ENCODE peak calls at places on chromosomes 7 and 10, in eight cellular contexts. J is AG04450, A is GM20000, S is left ventricle myocardium inferior, N is mesothelial cell of epicardium, V is thyroid gland, K is MM.1S, L is astrocyte of the spinal cord. P is an unnamed sample.

GRCh38 chr7:15652776-15653290 is 33.6 kb downstream of the MEOX2 start:
- DNase-seq in L (no peak), K (no peak), S (no peak), N (no peak), J (no peak), V (no peak), A (no peak), P (no peak)

GRCh38 chr7:115087437-115087836 is 165.5 kb downstream of the MDFIC start:
- DNase-seq in L (peak; percentile 85), V (peak; percentile 38), A (no peak), S (no peak), J (peak; percentile 75), K (no peak), N (no peak), P (no peak)

GRCh38 chr7:92614586-92615237 is 24.5 kb upstream of the FAM133B start:
- DNase-seq in L (no peak), A (no peak), J (no peak), S (peak; percentile 18), N (no peak), K (no peak), V (peak; percentile 7), P (no peak)

GRCh38 chr7:84508569-84508968 is 314.0 kb upstream of the SEMA3A start:
- DNase-seq in N (no peak), V (no peak), S (no peak), J (no peak), A (no peak), K (no peak), L (no peak), P (no peak)

GRCh38 chr7:103316378-103316941 is 19.2 kb downstream of the PMPCB start:
- DNase-seq in K (no peak), V (no peak), N (no peak), A (no peak), S (no peak), L (no peak), J (no peak), P (no peak)

GRCh38 chr10:78319371-78319770 is 285.7 kb downstream of the RPS24 start:
- DNase-seq in A (no peak), V (no peak), J (no peak), L (no peak), S (no peak), K (no peak), N (no peak), P (no peak)

GRCh38 chr10:59625842-59626522 is 83.7 kb downstream of the SLC16A9 start:
- DNase-seq in N (no peak), K (peak; percentile 76), J (peak; percentile 58), L (peak; percentile 67), S (no peak), A (peak; percentile 55), V (peak; percentile 28), P (peak; percentile 71)

GRCh38 chr10:97843296-97843671 is 6.4 kb upstream of the GOLGA7B start:
- DNase-seq in K (no peak), S (no peak), L (no peak), V (no peak), N (no peak), A (no peak), J (no peak), P (no peak)

GRCh38 chr7:138228764-138229163 is 152.5 kb downstream of the AKR1D1 start:
- DNase-seq in A (no peak), S (no peak), N (no peak), J (no peak), L (no peak), V (no peak), K (no peak), P (no peak)

GRCh38 chr7:36806897-36807296 is 82.6 kb upstream of the AOAH start:
- DNase-seq in J (no peak), A (no peak), K (no peak), S (no peak), N (no peak), L (no peak), V (no peak), P (no peak)

GRCh38 chr10:117374506-117375359 is 507 bp downstream of the PDZD8 start:
- DNase-seq in A (peak; percentile 51), S (peak; percentile 55), J (no peak), K (peak; percentile 45), N (no peak), V (peak; percentile 36), L (peak; percentile 44), P (peak; percentile 68)

GRCh38 chr7:127151379-127151778 is 101.4 kb downstream of the GRM8 start:
- DNase-seq in V (no peak), A (no peak), N (no peak), L (no peak), K (no peak), S (no peak), J (no peak), P (no peak)

GRCh38 chr7:131501422-131501821 is 55.0 kb downstream of the PODXL start:
- DNase-seq in N (no peak), L (peak; percentile 83), V (no peak), K (peak; percentile 92), A (peak; percentile 44), J (peak; percentile 65), S (no peak), P (no peak)

GRCh38 chr10:23980054-23980453 is 228.9 kb upstream of the KIAA1217 start:
- DNase-seq in L (no peak), J (no peak), S (no peak), N (no peak), K (no peak), V (peak; percentile 59), A (no peak), P (no peak)

GRCh38 chr7:19144661-19145428 is at the start of gene FERD3L:
- DNase-seq in V (no peak), N (no peak), S (no peak), K (no peak), L (no peak), J (no peak), A (no peak), P (no peak)

GRCh38 chr10:109726473-109726872 is 196.8 kb downstream of the XPNPEP1 start:
- DNase-seq in J (no peak), L (no peak), N (peak; percentile 31), K (no peak), S (no peak), A (no peak), V (no peak), P (no peak)

GRCh38 chr7:143988986-143989745 is 11.0 kb upstream of the OR6B1 start:
- DNase-seq in J (no peak), A (no peak), K (no peak), L (peak; percentile 47), S (no peak), V (peak; percentile 37), N (no peak), P (no peak)

GRCh38 chr7:28168393-28169158 is 12.0 kb downstream of the JAZF1 start:
- DNase-seq in A (no peak), N (no peak), V (peak; percentile 44), L (no peak), K (no peak), J (no peak), S (no peak), P (no peak)

GRCh38 chr7:77570330-77571011 is 33.4 kb downstream of the PTPN12 start:
- DNase-seq in N (no peak), L (peak; percentile 74), A (no peak), J (peak; percentile 2), S (no peak), K (peak; percentile 16), V (no peak), P (no peak)

DNA sequence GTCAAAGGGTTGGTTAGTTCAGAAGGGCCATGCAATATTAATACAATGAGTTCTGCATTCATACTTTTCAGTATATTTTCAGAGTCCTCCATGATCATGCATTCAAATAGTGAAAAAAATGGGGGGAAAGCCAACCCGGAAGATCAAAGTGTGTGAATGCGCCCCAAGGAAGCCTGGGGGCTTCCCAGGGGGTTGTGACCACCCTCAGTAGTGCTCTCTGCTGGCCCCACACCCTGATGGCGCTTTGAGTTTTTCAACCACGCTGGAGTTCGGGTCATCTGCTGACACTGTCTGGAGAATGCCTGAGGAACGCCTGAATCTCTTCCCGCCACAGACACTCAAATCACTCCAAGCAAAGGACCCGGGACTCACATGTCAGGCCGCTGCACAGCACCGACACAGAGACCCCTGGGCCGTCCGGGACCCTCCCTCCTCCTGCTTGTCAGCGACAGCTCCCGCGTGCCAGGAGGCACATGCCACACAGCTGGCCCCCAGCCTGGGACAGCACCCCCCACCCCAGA is 1.0 kb downstream of the TNS3 start:
- DNase-seq in J (no peak), K (peak; percentile 37), N (no peak), A (no peak), V (peak; percentile 50), S (no peak), L (no peak), P (no peak)
- TF ChIP-seq CTCF in J (no peak), K (peak; percentile 26), N (no peak), A (no peak), V (no peak), S (no peak), L (peak; percentile 31), P (no peak)

DNA sequence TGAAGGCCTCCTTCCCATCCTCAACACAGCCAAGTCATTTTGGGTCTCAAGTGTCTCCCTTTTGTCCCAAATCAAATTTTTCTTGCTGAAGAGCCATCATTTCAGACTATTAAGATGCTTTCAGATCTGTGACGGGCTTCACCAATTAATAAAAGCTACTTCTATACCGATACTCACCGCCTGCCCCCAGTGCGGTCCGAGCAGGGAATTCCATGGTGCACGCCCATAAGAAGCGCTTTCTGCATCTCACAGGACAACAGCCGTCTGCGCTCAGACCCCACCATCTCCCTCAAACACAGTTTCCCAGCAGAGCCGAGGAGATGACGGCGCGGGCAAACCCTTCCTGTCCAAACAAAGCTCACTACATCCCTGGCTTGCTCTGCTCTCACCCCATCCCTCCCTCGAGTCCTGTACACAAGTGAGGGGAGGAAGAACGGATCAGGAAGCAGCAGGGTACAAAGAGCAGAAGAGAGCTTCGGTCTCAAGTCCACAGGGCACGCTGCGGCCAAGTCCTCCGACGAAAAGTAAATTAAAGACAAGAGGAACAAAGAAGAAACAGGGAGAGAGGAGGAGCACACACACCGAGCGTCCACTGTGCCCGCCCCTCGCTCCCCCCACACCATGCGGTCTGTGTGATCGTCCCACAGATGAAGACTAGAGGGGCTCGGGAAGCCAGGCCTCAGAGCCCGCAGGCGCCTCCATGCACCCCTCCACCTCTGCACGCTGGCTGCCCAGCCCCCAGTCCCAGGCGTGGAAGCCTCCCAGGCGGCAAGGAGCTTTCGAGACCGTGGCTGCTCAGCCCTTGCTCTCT is 122.0 kb downstream of the MAD1L1 start:
- DNase-seq in K (no peak), A (no peak), N (no peak), V (no peak), L (peak; percentile 44), S (no peak), J (no peak), P (no peak)
- TF ChIP-seq CTCF in K (no peak), A (no peak), N (no peak), V (no peak), L (no peak), S (no peak), J (no peak), P (no peak)

GRCh38 chr10:3193751-3194150 is 21.2 kb upstream of the PITRM1 start:
- DNase-seq in V (no peak), K (no peak), L (no peak), N (no peak), J (no peak), S (no peak), A (no peak), P (no peak)
- TF ChIP-seq CTCF in V (no peak), K (no peak), L (no peak), N (no peak), J (no peak), S (no peak), A (no peak), P (no peak)

DNA sequence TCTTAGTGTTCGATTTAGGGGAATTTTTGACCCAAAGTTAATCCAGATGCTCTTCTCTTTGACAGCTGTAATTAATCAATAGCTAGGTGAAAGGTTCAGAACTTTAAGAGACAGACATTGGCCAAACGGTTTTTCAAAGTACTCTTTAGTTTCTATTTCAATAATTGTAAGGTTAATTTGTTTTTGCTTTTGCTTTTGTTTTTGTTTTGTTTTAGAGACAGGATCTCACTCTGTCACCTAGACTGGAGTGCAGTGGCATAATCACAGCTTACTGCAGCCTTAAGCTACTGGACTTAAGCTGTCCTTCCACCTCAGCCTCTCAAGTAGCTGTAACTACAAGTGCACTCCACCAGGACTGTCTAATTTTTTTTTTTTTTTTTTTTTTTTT is 44.1 kb upstream of the SP4 start:
- DNase-seq in N (no peak), K (peak; percentile 22), L (no peak), S (no peak), V (no peak), J (no peak), A (no peak), P (no peak)
- TF ChIP-seq CTCF in N (no peak), K (no peak), L (no peak), S (no peak), V (no peak), J (no peak), A (no peak), P (no peak)

P was measured in GM13977.